ENCODE peak calls at places on chromosomes 3 and 15, in ten cellular contexts. D is LHCN-M2; N is AG10803; G is MM.1S; U is activated CD4-positive, alpha-beta T cell treated with anti-CD3 and anti-CD28 coated beads, Interleukin-2, amount 10 ng/mL, durations not matched to agents 7 days and 5 days; R is progenitor cell of endocrine pancreas; O is fibroblast of mammary gland; E is fibroblast of the conjunctiva; I is AG09309; C is stimulated activated CD4-positive, alpha-beta T cell treated with anti-CD3 and anti-CD28 coated beads, Interleukin-2, amount 100 ng/mL, for 24 hours. B is an unnamed sample.

GRCh38 chr3:189267981-189268613 is 96.3 kb downstream of the TPRG1 start:
- DNase-seq in D (peak; percentile 48), N (peak; percentile 33), G (no peak), U (no peak), R (no peak), O (peak; percentile 26), E (no peak), I (no peak), C (no peak), B (no peak)

GRCh38 chr3:51434110-51434509 is 43.0 kb downstream of the RBM15B start:
- DNase-seq in D (no peak), N (no peak), G (no peak), U (no peak), R (no peak), O (no peak), E (no peak), I (no peak), C (no peak), B (no peak)

GRCh38 chr3:49792371-49793150 is 6.2 kb upstream of the IP6K1 start:
- DNase-seq in D (no peak), N (no peak), G (no peak), U (no peak), R (no peak), O (no peak), E (no peak), I (no peak), C (no peak), B (no peak)

GRCh38 chr15:22945071-22945470 is 35.1 kb downstream of the CYFIP1 start:
- DNase-seq in D (no peak), N (no peak), G (no peak), U (no peak), R (no peak), O (no peak), E (no peak), I (no peak), C (no peak), B (no peak)

GRCh38 chr15:77017091-77017660 is 22.2 kb downstream of the PSTPIP1 start:
- DNase-seq in D (no peak), N (no peak), G (no peak), U (no peak), R (no peak), O (no peak), E (no peak), I (no peak), C (no peak), B (no peak)

GRCh38 chr3:168531116-168531515 is 435.4 kb upstream of the GOLIM4 start:
- DNase-seq in D (no peak), N (no peak), G (no peak), U (no peak), R (no peak), O (no peak), E (no peak), I (no peak), C (no peak), B (no peak)

GRCh38 chr3:128424508-128425069 is 42.1 kb downstream of the DNAJB8 start:
- DNase-seq in D (peak; percentile 17), N (peak; percentile 70), G (no peak), U (no peak), R (no peak), O (peak; percentile 74), E (no peak), I (no peak), C (no peak), B (peak; percentile 13)

GRCh38 chr15:68821898-68822380 is 1.2 kb upstream of the ANP32A start:
- DNase-seq in D (no peak), N (no peak), G (no peak), U (no peak), R (no peak), O (peak; percentile 11), E (no peak), I (no peak), C (no peak), B (no peak)

GRCh38 chr3:80696280-80696679 is 928.5 kb upstream of the ROBO1 start:
- DNase-seq in D (no peak), N (no peak), G (no peak), U (no peak), R (no peak), O (no peak), E (no peak), I (no peak), C (no peak), B (no peak)

GRCh38 chr15:68768321-68768720 is 52.4 kb downstream of the ANP32A start:
- DNase-seq in D (peak; percentile 84), N (peak; percentile 31), G (no peak), U (no peak), R (no peak), O (peak; percentile 29), E (no peak), I (no peak), C (no peak), B (no peak)

GRCh38 chr3:58419782-58420512 is 13.7 kb downstream of the PDHB start:
- DNase-seq in D (peak; percentile 32), N (peak; percentile 51), G (no peak), U (no peak), R (no peak), O (peak; percentile 63), E (peak; percentile 48), I (no peak), C (no peak), B (peak; percentile 63)

GRCh38 chr3:14861031-14861430 is 42.3 kb downstream of the FGD5 start:
- DNase-seq in D (no peak), N (no peak), G (no peak), U (no peak), R (no peak), O (no peak), E (no peak), I (no peak), C (no peak), B (no peak)

GRCh38 chr3:124648551-124648950 is 81.7 kb upstream of the UMPS start:
- DNase-seq in D (no peak), N (no peak), G (no peak), U (no peak), R (no peak), O (no peak), E (no peak), I (no peak), C (no peak), B (no peak)

GRCh38 chr3:172666873-172667694 is 43.8 kb downstream of the NCEH1 start:
- DNase-seq in D (peak; percentile 79), N (peak; percentile 79), G (peak; percentile 92), U (peak; percentile 90), R (peak; percentile 49), O (peak; percentile 79), E (peak; percentile 73), I (peak; percentile 45), C (peak; percentile 76), B (peak; percentile 68)

GRCh38 chr3:177824190-177824786 is 627.0 kb upstream of the TBL1XR1 start:
- DNase-seq in D (peak; percentile 34), N (peak; percentile 58), G (no peak), U (no peak), R (no peak), O (peak; percentile 72), E (no peak), I (no peak), C (no peak), B (peak; percentile 50)

GRCh38 chr15:68608206-68608843 is 29.5 kb downstream of the CORO2B start:
- DNase-seq in D (no peak), N (peak; percentile 16), G (no peak), U (no peak), R (no peak), O (peak; percentile 96), E (peak; percentile 55), I (no peak), C (no peak), B (peak; percentile 57)

GRCh38 chr3:106371605-106372292 is 502.9 kb upstream of the CBLB start:
- DNase-seq in D (no peak), N (no peak), G (no peak), U (no peak), R (no peak), O (no peak), E (no peak), I (no peak), C (no peak), B (no peak)

GRCh38 chr3:37218206-37218605 is 43.8 kb upstream of the LRRFIP2 start:
- DNase-seq in D (peak; percentile 17), N (no peak), G (no peak), U (no peak), R (no peak), O (no peak), E (no peak), I (no peak), C (no peak), B (no peak)

GRCh38 chr3:143168518-143169192 is 49.1 kb downstream of the CHST2 start:
- DNase-seq in D (peak; percentile 15), N (no peak), G (no peak), U (no peak), R (no peak), O (peak; percentile 49), E (no peak), I (no peak), C (no peak), B (no peak)

GRCh38 chr15:93331545-93332117 is 242.6 kb upstream of the RGMA start:
- DNase-seq in D (no peak), N (no peak), G (no peak), U (no peak), R (peak; percentile 34), O (no peak), E (no peak), I (no peak), C (no peak), B (no peak)

GRCh38 chr3:146757759-146758158 is 152.6 kb upstream of the PLSCR5 start:
- DNase-seq in D (no peak), N (no peak), G (no peak), U (no peak), R (no peak), O (no peak), E (no peak), I (no peak), C (no peak), B (no peak)

GRCh38 chr3:99522147-99522546 is 116.2 kb upstream of the COL8A1 start:
- DNase-seq in D (no peak), N (no peak), G (no peak), U (no peak), R (no peak), O (no peak), E (no peak), I (no peak), C (no peak), B (no peak)

GRCh38 chr15:57297163-57297593 is 79.1 kb upstream of the CGNL1 start:
- DNase-seq in D (no peak), N (no peak), G (no peak), U (no peak), R (no peak), O (no peak), E (no peak), I (no peak), C (no peak), B (no peak)

B was measured in stromal cell of bone marrow.